ENCODE peak calls at places on chromosome 12, in eight cellular contexts. M is kidney epithelial cell, F is ascending aorta, A is stomach, I is breast epithelium, D is progenitor cell of endocrine pancreas, L is cardiac muscle cell, W is omental fat pad. V is an unnamed sample.

GRCh38 chr12:68538722-68539614 is 71.7 kb upstream of the RAP1B start:
- DNase-seq in I (peak), A (peak), L (peak), F (peak), W (peak), M (no peak), D (no peak), V (peak)

GRCh38 chr12:67826946-67827719 is 162.1 kb upstream of the IFNG-AS1 start:
- DNase-seq in L (peak), D (no peak), F (no peak), I (no peak), A (no peak), W (no peak), M (no peak), V (no peak)

GRCh38 chr12:132812631-132813305 is 15.9 kb downstream of the GOLGA3 start:
- DNase-seq in A (no peak), F (no peak), L (no peak), I (no peak), W (no peak), D (no peak), M (no peak), V (no peak)

GRCh38 chr12:1377681-1378080 is 216.7 kb downstream of the FBXL14 start:
- DNase-seq in A (no peak), F (no peak), I (no peak), L (no peak), D (no peak), M (no peak), W (no peak), V (no peak)

GRCh38 chr12:3607821-3608220 is 116.8 kb downstream of the PRMT8 start:
- DNase-seq in F (no peak), M (no peak), A (no peak), L (no peak), W (no peak), I (no peak), D (no peak), V (no peak)

GRCh38 chr12:45729233-45730115 is at the start of gene ARID2:
- DNase-seq in A (peak), L (peak), I (peak), M (no peak), F (peak), D (peak), W (peak), V (peak)

GRCh38 chr12:123421314-123421713 is 15.2 kb downstream of the RILPL2 start:
- DNase-seq in D (no peak), M (no peak), I (no peak), L (no peak), W (no peak), F (no peak), A (no peak), V (no peak)

GRCh38 chr12:7832059-7832696 is 40.5 kb downstream of the SLC2A14 start:
- DNase-seq in I (no peak), W (no peak), A (no peak), M (no peak), F (no peak), L (peak), D (no peak), V (peak)

GRCh38 chr12:67795235-67795634 is 146.7 kb downstream of the DYRK2 start:
- DNase-seq in A (no peak), L (no peak), D (no peak), I (no peak), W (no peak), M (no peak), F (no peak), V (no peak)

GRCh38 chr12:6961695-6962284 is 8.7 kb downstream of the PHB2 start:
- DNase-seq in W (peak), D (peak), A (peak), F (peak), I (peak), M (no peak), L (peak), V (peak)

GRCh38 chr12:20404576-20405346 is 36.4 kb downstream of the PDE3A start:
- DNase-seq in L (peak), A (peak), W (peak), D (no peak), I (no peak), F (peak), M (no peak), V (no peak)

GRCh38 chr12:21773799-21774198 is 707 bp downstream of the KCNJ8 start:
- DNase-seq in I (no peak), W (no peak), L (no peak), D (no peak), M (no peak), F (no peak), A (no peak), V (no peak)

GRCh38 chr12:97276198-97276580 is 186.4 kb upstream of the RMST start:
- DNase-seq in D (no peak), F (no peak), L (no peak), I (no peak), M (no peak), W (no peak), A (no peak), V (no peak)

GRCh38 chr12:40054554-40055226 is 51.2 kb downstream of the SLC2A13 start:
- DNase-seq in W (no peak), D (no peak), L (peak), I (no peak), M (no peak), F (peak), A (no peak), V (no peak)

GRCh38 chr12:70722584-70723343 is 85.5 kb upstream of the PTPRB start:
- DNase-seq in A (no peak), L (peak), I (no peak), M (no peak), W (no peak), D (no peak), F (no peak), V (no peak)

GRCh38 chr12:27667540-27667939 is 28.7 kb upstream of the REP15 start:
- DNase-seq in M (no peak), W (no peak), L (peak), F (peak), A (no peak), D (no peak), I (no peak), V (no peak)

GRCh38 chr12:99695050-99695449 is 47.5 kb downstream of the GARIN6 start:
- DNase-seq in A (no peak), L (no peak), M (no peak), D (no peak), F (no peak), W (no peak), I (no peak), V (no peak)

GRCh38 chr12:16473610-16474326 is 126.3 kb downstream of the MGST1 start:
- DNase-seq in F (no peak), I (no peak), W (no peak), L (peak), M (no peak), D (no peak), A (no peak), V (no peak)

GRCh38 chr12:108605000-108605689 is 7.3 kb upstream of the TMEM119 start:
- DNase-seq in W (no peak), D (no peak), M (peak), L (no peak), A (no peak), F (no peak), I (no peak), V (no peak)

GRCh38 chr12:68189766-68190700 is 30.5 kb upstream of the IFNG start:
- DNase-seq in F (no peak), D (no peak), W (no peak), L (peak), M (peak), A (no peak), I (no peak), V (no peak)

GRCh38 chr12:42162940-42163339 is 18.3 kb upstream of the GXYLT1 start:
- DNase-seq in W (no peak), L (peak), A (no peak), D (no peak), M (no peak), I (no peak), F (no peak), V (no peak)

GRCh38 chr12:42162198-42162597 is 17.5 kb upstream of the GXYLT1 start:
- DNase-seq in L (no peak), I (no peak), F (no peak), A (no peak), W (no peak), M (no peak), D (no peak), V (no peak)

GRCh38 chr12:103524238-103524875 is 28.6 kb upstream of the C12orf42 start:
- DNase-seq in L (no peak), W (no peak), I (no peak), A (no peak), F (no peak), D (no peak), M (no peak), V (no peak)

GRCh38 chr12:52976574-52977071 is 27.7 kb downstream of the KRT18 start:
- DNase-seq in A (no peak), L (peak), M (no peak), F (no peak), W (no peak), D (no peak), I (no peak), V (no peak)

GRCh38 chr12:52977195-52977594 is 28.3 kb downstream of the KRT18 start:
- DNase-seq in L (no peak), I (no peak), W (no peak), A (no peak), D (no peak), F (no peak), M (no peak), V (no peak)

GRCh38 chr12:52975204-52975603 is 26.3 kb downstream of the KRT18 start:
- DNase-seq in I (no peak), F (no peak), L (peak), M (no peak), W (no peak), A (no peak), D (no peak), V (no peak)

GRCh38 chr12:52971701-52972329 is 22.9 kb downstream of the KRT18 start:
- DNase-seq in F (no peak), D (no peak), I (peak), L (peak), A (no peak), M (no peak), W (no peak), V (no peak)

DNA sequence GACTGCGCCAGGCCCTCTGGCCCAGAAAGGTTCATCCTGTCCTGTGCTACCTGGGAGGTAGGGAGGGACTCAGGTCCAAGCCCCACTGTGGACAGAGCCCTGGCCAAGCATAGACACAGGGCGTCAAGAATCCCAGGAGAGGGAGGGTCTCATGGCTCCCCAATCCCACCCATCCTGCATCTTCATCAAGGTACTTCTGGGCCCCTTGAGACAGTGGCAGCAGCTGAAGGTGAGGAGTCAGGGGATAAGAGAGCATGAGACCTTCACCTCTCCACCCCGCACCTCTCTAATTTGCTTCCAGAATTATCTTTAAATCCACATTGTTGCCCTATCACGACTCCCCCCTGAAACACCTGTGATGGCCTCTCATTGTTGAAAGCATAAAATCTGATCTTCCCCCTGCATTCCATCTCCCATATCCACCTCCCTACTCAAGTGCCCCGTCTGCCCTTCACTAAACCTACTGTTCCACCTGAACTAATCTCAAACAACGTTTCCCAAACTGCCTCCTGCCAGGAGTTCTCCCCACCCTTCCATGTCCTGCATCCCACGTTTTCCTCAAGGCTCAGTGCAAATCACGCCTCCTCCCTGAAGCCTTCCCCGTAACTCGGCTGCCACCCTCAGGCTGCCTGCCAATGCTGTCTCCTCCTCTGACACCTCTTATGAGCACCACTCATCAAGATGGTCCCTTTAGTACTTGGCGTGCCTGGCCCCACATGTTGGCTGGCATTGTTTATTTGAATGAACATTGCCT is 27.1 kb downstream of the KRT18 start:
- DNase-seq in M (no peak), W (no peak), L (peak), F (no peak), D (no peak), A (peak), I (no peak), V (no peak)
- TF ChIP-seq CTCF in M (peak), W (no peak), L (peak), F (no peak), D (peak), A (peak), I (no peak), V (no peak)

DNA sequence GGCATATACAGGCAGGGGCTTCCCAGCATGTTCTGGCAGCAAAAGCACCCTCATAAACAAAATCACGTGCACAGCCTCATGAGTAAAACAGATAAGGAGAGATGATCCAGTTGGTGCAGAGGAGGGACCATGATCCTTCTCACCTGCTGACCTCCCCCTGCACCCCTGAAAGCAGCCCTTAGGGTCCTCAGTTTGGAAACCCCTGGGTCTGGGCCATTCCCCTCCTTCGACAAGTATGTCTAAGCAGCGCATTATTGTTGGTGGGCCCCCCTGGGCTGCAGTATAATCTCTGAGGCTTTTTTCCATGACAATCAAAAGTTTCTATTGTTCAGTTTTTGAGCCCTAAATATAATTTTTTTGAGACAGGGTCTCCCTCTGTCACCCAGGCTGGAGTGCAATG is 5.1 kb upstream of the KRT4 start:
- DNase-seq in L (no peak), D (no peak), I (no peak), A (no peak), F (no peak), W (no peak), M (no peak), V (no peak)
- TF ChIP-seq CTCF in L (no peak), D (no peak), I (no peak), A (no peak), F (no peak), W (no peak), M (no peak), V (no peak)

DNA sequence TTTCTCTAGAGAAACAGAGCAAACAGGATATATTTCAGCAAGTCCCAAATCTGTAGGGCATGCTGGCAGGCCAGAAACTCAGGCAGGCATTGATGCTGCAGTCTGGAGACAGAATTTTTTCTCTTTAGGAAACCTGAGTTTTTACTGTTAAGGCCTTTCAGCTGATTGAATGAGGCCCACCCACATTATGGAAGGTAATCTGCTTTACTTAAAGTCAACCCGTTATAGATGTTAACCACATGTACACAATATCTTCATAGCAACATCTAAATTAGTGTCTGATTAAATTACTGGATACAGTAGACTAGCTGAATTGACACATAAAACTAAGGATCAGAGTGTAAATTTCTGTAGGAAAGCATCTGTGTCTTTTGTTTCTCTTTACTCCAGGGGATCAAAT is 65.2 kb downstream of the SRGAP1 start:
- DNase-seq in I (no peak), M (no peak), D (no peak), F (no peak), A (no peak), W (no peak), L (no peak), V (no peak)
- TF ChIP-seq CTCF in I (no peak), M (no peak), D (no peak), F (no peak), A (no peak), W (no peak), L (no peak), V (no peak)

DNA sequence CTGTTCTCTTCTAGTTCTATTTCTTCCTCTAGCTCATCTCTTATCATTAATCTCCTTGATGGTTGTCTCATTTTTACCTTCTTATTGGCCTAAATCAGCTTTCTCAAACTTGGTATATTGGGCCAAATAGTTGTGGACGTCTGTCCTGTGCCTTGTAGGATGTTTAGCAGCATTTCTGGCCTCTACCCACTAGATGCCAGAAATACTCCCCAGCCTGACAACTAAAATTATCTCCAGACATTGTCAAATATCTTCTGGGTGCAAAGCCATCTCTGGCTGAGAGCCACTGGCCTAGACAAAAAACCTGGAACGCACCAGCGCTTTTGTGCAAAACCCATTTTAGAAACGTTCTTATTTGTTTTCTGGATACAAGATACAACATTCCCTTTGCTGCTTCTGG is 38.8 kb upstream of the LRRC10 start:
- DNase-seq in D (no peak), L (no peak), F (no peak), M (no peak), A (no peak), I (no peak), W (no peak), V (no peak)
- TF ChIP-seq CTCF in D (no peak), L (no peak), F (no peak), M (no peak), A (no peak), I (no peak), W (no peak), V (no peak)

DNA sequence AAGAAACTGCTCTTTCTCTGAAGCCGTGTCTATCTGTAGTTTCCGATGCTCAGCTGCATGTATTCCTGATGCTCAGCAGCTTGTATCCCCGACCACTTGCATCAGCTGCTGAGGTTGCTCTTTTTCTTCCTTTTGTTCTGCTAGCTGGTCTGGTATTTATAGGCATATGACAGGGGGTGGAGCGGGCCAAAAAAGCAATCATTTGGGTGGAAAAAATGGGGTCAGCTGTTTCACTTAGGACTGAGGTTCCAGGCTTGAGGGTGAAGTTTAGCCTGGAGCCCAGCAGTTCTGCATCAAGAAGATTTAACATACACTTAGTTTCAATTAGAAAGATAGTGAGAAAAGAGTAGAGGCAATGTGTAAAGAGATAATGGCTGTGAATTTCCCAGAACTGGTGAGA is 23.6 kb upstream of the AMN1 start:
- DNase-seq in F (no peak), L (no peak), M (no peak), W (no peak), D (no peak), I (no peak), A (no peak), V (no peak)
- TF ChIP-seq CTCF in F (no peak), L (no peak), M (no peak), W (no peak), D (no peak), I (no peak), A (no peak), V (no peak)

GRCh38 chr12:52964556-52965336 is 15.8 kb downstream of the KRT18 start:
- DNase-seq in F (no peak), W (no peak), D (no peak), I (no peak), L (no peak), M (no peak), A (no peak), V (no peak)

GRCh38 chr12:52965337-52965731 is 16.4 kb downstream of the KRT18 start:
- DNase-seq in D (no peak), F (no peak), A (no peak), W (no peak), L (peak), I (no peak), M (no peak), V (no peak)

GRCh38 chr12:52969828-52970569 is 21.1 kb downstream of the KRT18 start:
- DNase-seq in D (no peak), W (no peak), L (no peak), A (peak), I (peak), M (no peak), F (no peak), V (no peak)
- TF ChIP-seq CTCF in D (no peak), W (no peak), L (no peak), A (no peak), I (no peak), M (no peak), F (no peak), V (no peak)

GRCh38 chr12:52534482-52534881 is 14.3 kb upstream of the KRT5 start:
- DNase-seq in F (no peak), M (no peak), L (no peak), W (no peak), I (no peak), A (no peak), D (no peak), V (no peak)
- TF ChIP-seq CTCF in F (no peak), M (no peak), L (no peak), W (no peak), I (no peak), A (no peak), D (no peak), V (no peak)

DNA sequence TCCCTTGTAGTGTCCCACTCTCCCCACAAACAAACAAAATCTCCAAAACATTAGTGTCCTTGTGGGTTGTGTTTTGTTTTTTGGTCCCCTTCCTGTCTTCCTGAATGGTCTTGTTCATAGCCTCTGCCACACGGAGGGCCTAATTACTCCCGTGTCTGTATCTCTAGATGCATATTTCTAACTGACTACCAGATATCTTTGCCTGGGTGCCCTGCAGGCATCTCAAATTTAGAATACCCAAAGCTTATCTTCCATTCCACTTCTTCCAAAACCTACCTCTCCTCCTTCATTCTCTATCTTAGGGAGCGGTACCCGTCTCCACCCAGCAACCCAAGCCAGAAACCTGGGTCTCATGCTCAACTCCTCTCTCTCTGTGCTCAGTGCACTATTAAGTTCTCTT is 10.9 kb upstream of the METAP2 start:
- DNase-seq in D (no peak), M (no peak), W (no peak), I (no peak), A (no peak), F (no peak), L (no peak), V (no peak)
- TF ChIP-seq CTCF in D (no peak), M (no peak), W (no peak), I (no peak), A (no peak), F (no peak), L (no peak), V (no peak)

DNA sequence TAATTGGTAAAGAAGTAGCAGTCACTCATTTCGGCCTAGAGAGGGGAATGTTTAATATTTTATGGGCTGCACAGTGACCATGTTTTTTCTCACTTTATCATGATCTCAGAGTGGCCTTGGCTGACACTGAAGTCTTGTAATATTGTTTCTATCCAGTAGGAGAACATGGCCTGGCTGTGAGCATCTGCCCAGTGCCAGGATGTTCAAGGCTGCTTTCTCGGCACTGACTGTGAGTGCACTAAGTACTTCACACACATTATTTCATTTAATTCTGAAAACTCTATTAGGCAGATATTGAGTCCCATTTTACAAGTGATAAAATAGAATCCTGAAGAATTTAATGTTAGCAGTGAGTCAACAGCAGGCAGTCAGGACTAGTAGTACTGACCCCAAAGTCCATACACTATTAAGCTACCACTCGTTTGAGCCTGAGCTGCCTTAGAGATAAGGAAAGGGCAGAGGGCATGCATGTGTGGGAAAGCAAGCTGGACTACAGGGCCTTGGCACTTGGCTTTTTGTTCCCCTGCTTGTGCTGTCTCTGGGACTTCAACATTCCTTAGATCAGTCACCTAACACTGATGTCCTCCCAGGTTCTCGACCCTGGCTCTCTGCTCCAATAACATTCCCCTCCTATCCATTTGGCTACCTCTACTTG is 42.2 kb upstream of the APPL2 start:
- DNase-seq in I (no peak), D (no peak), L (peak), A (peak), W (no peak), F (no peak), M (no peak), V (no peak)
- TF ChIP-seq CTCF in I (no peak), D (peak), L (peak), A (no peak), W (no peak), F (peak), M (no peak), V (no peak)